ENCODE peak calls at places on chromosome 9, in six cellular contexts. One of them, this sample, is unnamed.

GRCh38 chr9:68585034-68585761 is 44.5 kb upstream of the TMEM252 start:
- DNase-seq in transverse colon: no peak
- DNase-seq in H1: no peak
- DNase-seq in A549: no peak
- DNase-seq in K562: peak
- DNase-seq in tibial nerve: no peak
- DNase-seq in this sample: no peak

GRCh38 chr9:121883281-121884056 is 209.6 kb downstream of the TTLL11 start:
- DNase-seq in K562: no peak
- DNase-seq in H1: no peak
- DNase-seq in A549: no peak
- DNase-seq in transverse colon: no peak
- DNase-seq in tibial nerve: no peak
- DNase-seq in this sample: no peak

GRCh38 chr9:17881371-17881770 is 302.5 kb downstream of the SH3GL2 start:
- DNase-seq in H1: no peak
- DNase-seq in tibial nerve: no peak
- DNase-seq in transverse colon: no peak
- DNase-seq in K562: no peak
- DNase-seq in A549: no peak
- DNase-seq in this sample: no peak

GRCh38 chr9:110626109-110626829 is 42.3 kb upstream of the MUSK start:
- DNase-seq in K562: no peak
- DNase-seq in H1: no peak
- DNase-seq in transverse colon: no peak
- DNase-seq in tibial nerve: no peak
- DNase-seq in A549: no peak
- DNase-seq in this sample: no peak

GRCh38 chr9:89922099-89922498 is 317.3 kb downstream of the GADD45G start:
- DNase-seq in tibial nerve: no peak
- DNase-seq in K562: no peak
- DNase-seq in transverse colon: no peak
- DNase-seq in H1: no peak
- DNase-seq in A549: no peak
- DNase-seq in this sample: no peak

GRCh38 chr9:129027685-129028191 is 393 bp downstream of the SH3GLB2 start:
- DNase-seq in tibial nerve: peak
- DNase-seq in H1: no peak
- DNase-seq in K562: peak
- DNase-seq in A549: peak
- DNase-seq in transverse colon: peak
- DNase-seq in this sample: no peak

GRCh38 chr9:84846501-84847323 is 177.2 kb downstream of the NTRK2 start:
- DNase-seq in A549: no peak
- DNase-seq in transverse colon: no peak
- DNase-seq in H1: no peak
- DNase-seq in K562: no peak
- DNase-seq in tibial nerve: no peak
- DNase-seq in this sample: no peak

GRCh38 chr9:113403651-113404050 is 2.6 kb upstream of the ALAD start:
- DNase-seq in H1: no peak
- DNase-seq in transverse colon: no peak
- DNase-seq in A549: no peak
- DNase-seq in tibial nerve: no peak
- DNase-seq in K562: no peak
- DNase-seq in this sample: no peak

GRCh38 chr9:15509931-15510788 is 610 bp downstream of the PSIP1 start:
- DNase-seq in A549: peak
- DNase-seq in transverse colon: peak
- DNase-seq in K562: peak
- DNase-seq in H1: peak
- DNase-seq in tibial nerve: no peak
- DNase-seq in this sample: peak

GRCh38 chr9:14349818-14350333 is 35.9 kb upstream of the NFIB start:
- DNase-seq in A549: no peak
- DNase-seq in H1: no peak
- DNase-seq in transverse colon: no peak
- DNase-seq in K562: no peak
- DNase-seq in tibial nerve: no peak
- DNase-seq in this sample: peak

GRCh38 chr9:119370816-119371215 is 1.6 kb upstream of the BRINP1 start:
- DNase-seq in transverse colon: peak
- DNase-seq in K562: peak
- DNase-seq in A549: peak
- DNase-seq in tibial nerve: no peak
- DNase-seq in H1: peak
- DNase-seq in this sample: no peak

GRCh38 chr9:79734989-79735779 is 163.4 kb downstream of the TLE4 start:
- DNase-seq in A549: no peak
- DNase-seq in K562: no peak
- DNase-seq in H1: no peak
- DNase-seq in transverse colon: no peak
- DNase-seq in tibial nerve: no peak
- DNase-seq in this sample: no peak

GRCh38 chr9:88090151-88090581 is 48.1 kb downstream of the SPATA31C2 start:
- DNase-seq in tibial nerve: no peak
- DNase-seq in H1: no peak
- DNase-seq in transverse colon: no peak
- DNase-seq in K562: no peak
- DNase-seq in A549: no peak
- DNase-seq in this sample: no peak

GRCh38 chr9:89372979-89373378 is 54.7 kb downstream of the SECISBP2 start:
- DNase-seq in H1: no peak
- DNase-seq in transverse colon: no peak
- DNase-seq in A549: no peak
- DNase-seq in tibial nerve: no peak
- DNase-seq in K562: no peak
- DNase-seq in this sample: peak

GRCh38 chr9:84271887-84272556 is 68.5 kb downstream of the SLC28A3 start:
- DNase-seq in A549: no peak
- DNase-seq in H1: no peak
- DNase-seq in tibial nerve: no peak
- DNase-seq in transverse colon: no peak
- DNase-seq in K562: no peak
- DNase-seq in this sample: no peak

GRCh38 chr9:70554881-70555280 is 140.4 kb upstream of the KLF9 start:
- DNase-seq in A549: no peak
- DNase-seq in K562: no peak
- DNase-seq in transverse colon: no peak
- DNase-seq in H1: no peak
- DNase-seq in tibial nerve: no peak
- DNase-seq in this sample: no peak

GRCh38 chr9:70551391-70551790 is 136.9 kb upstream of the KLF9 start:
- DNase-seq in H1: no peak
- DNase-seq in A549: no peak
- DNase-seq in tibial nerve: no peak
- DNase-seq in K562: no peak
- DNase-seq in transverse colon: no peak
- DNase-seq in this sample: no peak

GRCh38 chr9:70552561-70552960 is 138.1 kb upstream of the KLF9 start:
- DNase-seq in K562: no peak
- DNase-seq in A549: no peak
- DNase-seq in transverse colon: no peak
- DNase-seq in H1: no peak
- DNase-seq in tibial nerve: no peak
- DNase-seq in this sample: no peak

GRCh38 chr9:70556736-70557135 is 142.3 kb upstream of the KLF9 start:
- DNase-seq in transverse colon: no peak
- DNase-seq in A549: no peak
- DNase-seq in K562: no peak
- DNase-seq in H1: no peak
- DNase-seq in tibial nerve: no peak
- DNase-seq in this sample: no peak

GRCh38 chr9:70553718-70554673 is 139.5 kb upstream of the KLF9 start:
- DNase-seq in transverse colon: no peak
- DNase-seq in H1: peak
- DNase-seq in A549: no peak
- DNase-seq in tibial nerve: no peak
- DNase-seq in K562: no peak
- DNase-seq in this sample: peak
- TF ChIP-seq POLR2A in transverse colon: no peak
- TF ChIP-seq POLR2A in H1: no peak
- TF ChIP-seq POLR2A in A549: no peak
- TF ChIP-seq POLR2A in tibial nerve: no peak
- TF ChIP-seq POLR2A in K562: no peak
- TF ChIP-seq POLR2A in this sample: no peak

DNA sequence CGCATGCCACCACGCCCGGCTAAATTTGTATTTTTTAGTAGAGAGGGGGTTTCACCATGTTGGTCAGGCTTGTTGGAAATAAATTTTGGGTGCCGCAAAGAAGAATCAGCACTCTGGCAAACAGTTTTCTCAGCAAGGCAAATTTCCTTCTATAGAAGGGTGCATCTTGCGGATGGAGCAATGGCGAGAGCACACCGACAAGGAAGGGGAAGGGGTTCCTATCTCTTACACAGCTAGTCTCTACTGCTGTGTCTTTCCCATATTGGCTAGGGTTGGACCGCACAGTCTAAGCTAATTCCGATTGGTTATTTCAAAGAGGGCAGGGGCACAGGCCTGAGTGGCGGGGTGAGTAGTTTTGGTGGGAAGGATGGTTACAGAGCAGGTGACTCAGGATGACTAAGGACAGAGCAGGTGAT is 707 bp downstream of the GTF3C5 start:
- DNase-seq in tibial nerve: no peak
- DNase-seq in transverse colon: no peak
- DNase-seq in H1: no peak
- DNase-seq in A549: peak
- DNase-seq in K562: no peak
- DNase-seq in this sample: no peak
- H3K27ac ChIP-seq in tibial nerve: peak
- H3K27ac ChIP-seq in transverse colon: no peak
- H3K27ac ChIP-seq in H1: no peak
- H3K27ac ChIP-seq in A549: peak
- H3K27ac ChIP-seq in K562: peak
- H3K27ac ChIP-seq in this sample: peak

GRCh38 chr9:124270504-124271335 is 13.0 kb downstream of the NEK6 start:
- DNase-seq in A549: no peak
- DNase-seq in K562: no peak
- DNase-seq in transverse colon: peak
- DNase-seq in tibial nerve: peak
- DNase-seq in H1: no peak
- DNase-seq in this sample: peak
- TF ChIP-seq EP300 in A549: no peak
- TF ChIP-seq EP300 in K562: no peak
- TF ChIP-seq EP300 in transverse colon: no peak
- TF ChIP-seq EP300 in tibial nerve: no peak
- TF ChIP-seq EP300 in H1: no peak
- TF ChIP-seq EP300 in this sample: no peak

GRCh38 chr9:76643399-76644117 is 120.7 kb upstream of the PCA3 start:
- DNase-seq in A549: no peak
- DNase-seq in transverse colon: no peak
- DNase-seq in K562: no peak
- DNase-seq in H1: peak
- DNase-seq in tibial nerve: no peak
- DNase-seq in this sample: no peak
- TF ChIP-seq POLR2A in A549: no peak
- TF ChIP-seq POLR2A in transverse colon: no peak
- TF ChIP-seq POLR2A in K562: no peak
- TF ChIP-seq POLR2A in H1: no peak
- TF ChIP-seq POLR2A in tibial nerve: no peak
- TF ChIP-seq POLR2A in this sample: no peak

GRCh38 chr9:5596173-5596572 is 32.7 kb upstream of the RIC1 start:
- DNase-seq in A549: no peak
- DNase-seq in H1: no peak
- DNase-seq in transverse colon: no peak
- DNase-seq in K562: no peak
- DNase-seq in tibial nerve: no peak
- DNase-seq in this sample: no peak

GRCh38 chr9:5592904-5593303 is 36.0 kb upstream of the RIC1 start:
- DNase-seq in H1: no peak
- DNase-seq in tibial nerve: no peak
- DNase-seq in transverse colon: no peak
- DNase-seq in A549: no peak
- DNase-seq in K562: no peak
- DNase-seq in this sample: no peak

GRCh38 chr9:5592231-5592630 is 36.7 kb upstream of the RIC1 start:
- DNase-seq in transverse colon: no peak
- DNase-seq in A549: no peak
- DNase-seq in H1: no peak
- DNase-seq in tibial nerve: no peak
- DNase-seq in K562: no peak
- DNase-seq in this sample: no peak

DNA sequence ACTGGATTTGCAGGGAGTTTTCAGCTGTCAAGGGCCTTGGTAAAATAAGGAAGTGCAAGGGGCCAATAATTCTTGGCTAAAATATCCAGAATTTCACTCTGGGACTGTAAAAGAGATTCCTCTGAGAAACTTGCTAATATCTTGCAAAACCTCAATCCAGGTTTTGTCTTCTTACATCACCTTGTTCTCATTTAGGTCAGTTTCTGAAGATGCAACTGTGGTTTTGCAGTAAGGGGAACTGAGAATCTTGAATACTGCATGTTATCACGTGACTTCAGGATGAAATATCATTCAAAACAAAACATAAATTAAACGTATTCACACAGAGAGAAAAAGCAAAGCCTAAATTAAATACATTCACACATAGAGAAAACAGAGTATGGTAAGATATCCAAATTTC is 35.0 kb upstream of the RIC1 start:
- DNase-seq in H1: no peak
- DNase-seq in tibial nerve: no peak
- DNase-seq in K562: no peak
- DNase-seq in A549: no peak
- DNase-seq in transverse colon: no peak
- DNase-seq in this sample: no peak
- H3K27ac ChIP-seq in H1: no peak
- H3K27ac ChIP-seq in tibial nerve: no peak
- H3K27ac ChIP-seq in K562: no peak
- H3K27ac ChIP-seq in A549: no peak
- H3K27ac ChIP-seq in transverse colon: no peak
- H3K27ac ChIP-seq in this sample: no peak

GRCh38 chr9:124420991-124421543 is 5.8 kb upstream of the PSMB7 start:
- DNase-seq in tibial nerve: no peak
- DNase-seq in K562: no peak
- DNase-seq in A549: peak
- DNase-seq in H1: no peak
- DNase-seq in transverse colon: no peak
- DNase-seq in this sample: no peak
- TF ChIP-seq EP300 in tibial nerve: no peak
- TF ChIP-seq EP300 in K562: no peak
- TF ChIP-seq EP300 in A549: no peak
- TF ChIP-seq EP300 in H1: no peak
- TF ChIP-seq EP300 in transverse colon: no peak
- TF ChIP-seq EP300 in this sample: no peak

GRCh38 chr9:99433555-99433954 is 211.5 kb downstream of the SEC61B start:
- DNase-seq in H1: no peak
- DNase-seq in K562: peak
- DNase-seq in tibial nerve: no peak
- DNase-seq in transverse colon: peak
- DNase-seq in A549: peak
- DNase-seq in this sample: peak
- TF ChIP-seq POLR2A in H1: no peak
- TF ChIP-seq POLR2A in K562: no peak
- TF ChIP-seq POLR2A in tibial nerve: no peak
- TF ChIP-seq POLR2A in transverse colon: no peak
- TF ChIP-seq POLR2A in A549: no peak
- TF ChIP-seq POLR2A in this sample: no peak

DNA sequence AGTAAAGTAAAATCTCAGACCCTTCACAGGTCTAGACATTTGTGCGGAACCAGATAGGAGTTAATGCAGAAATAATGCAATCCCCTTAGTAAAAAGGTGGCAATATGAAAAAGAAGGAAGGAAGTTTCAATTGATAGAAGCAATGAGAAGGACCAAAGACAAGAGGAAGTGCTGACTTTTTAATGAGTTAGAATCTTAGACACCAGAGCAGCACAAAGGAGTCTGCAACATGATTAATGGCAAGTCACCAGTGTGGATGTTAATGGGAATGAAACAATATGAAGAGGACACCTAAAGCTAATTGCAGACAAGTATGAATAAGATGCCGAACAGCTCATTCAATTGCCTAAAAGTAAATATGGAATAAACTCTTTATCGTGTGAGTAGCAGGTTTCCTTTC is 50.9 kb downstream of the MEGF9 start:
- DNase-seq in tibial nerve: no peak
- DNase-seq in transverse colon: no peak
- DNase-seq in K562: no peak
- DNase-seq in A549: no peak
- DNase-seq in H1: no peak
- DNase-seq in this sample: no peak
- H3K27ac ChIP-seq in tibial nerve: no peak
- H3K27ac ChIP-seq in transverse colon: no peak
- H3K27ac ChIP-seq in K562: no peak
- H3K27ac ChIP-seq in A549: peak
- H3K27ac ChIP-seq in H1: no peak
- H3K27ac ChIP-seq in this sample: no peak